ENCODE peak calls at places on chromosomes 7 and 10, in nine cellular contexts. Y is testis, W is neuronal stem cell, Q is chondrocyte, H is endothelial cell, J is A549, G is ovary, C is activated T-helper 1 cell treated with Interleukin-2 at 50 U/mL for 16 hours, L is stomach. X is an unnamed sample.

GRCh38 chr7:121132940-121133339 is 144.4 kb downstream of the CPED1 start:
- DNase-seq in Y (no peak), W (no peak), Q (no peak), H (no peak), J (no peak), G (no peak), C (no peak), L (no peak), X (no peak)

GRCh38 chr10:50367732-50368131 is 116.4 kb upstream of the ASAH2 start:
- DNase-seq in Y (no peak), W (no peak), Q (no peak), H (peak; percentile 41), J (peak; percentile 58), G (peak; percentile 21), C (no peak), L (no peak), X (no peak)

GRCh38 chr7:116810267-116811116 is 51.9 kb upstream of the CAPZA2 start:
- DNase-seq in Y (no peak), W (no peak), Q (no peak), H (no peak), J (peak; percentile 64), G (no peak), C (no peak), L (no peak), X (no peak)

GRCh38 chr10:79353726-79354125 is 6.5 kb downstream of the PPIF start:
- DNase-seq in Y (peak; percentile 8), W (no peak), Q (no peak), H (no peak), J (no peak), G (no peak), C (no peak), L (no peak), X (no peak)

GRCh38 chr7:30896783-30897617 is 14.7 kb upstream of the AQP1 start:
- DNase-seq in Y (peak; percentile 45), W (no peak), Q (no peak), H (no peak), J (no peak), G (no peak), C (no peak), L (peak; percentile 45), X (no peak)

GRCh38 chr7:43823941-43824340 is 45.4 kb downstream of the MRPS24 start:
- DNase-seq in Y (no peak), W (no peak), Q (no peak), H (no peak), J (no peak), G (no peak), C (no peak), L (no peak), X (no peak)

GRCh38 chr7:4255336-4255735 is 426.8 kb upstream of the FOXK1 start:
- DNase-seq in Y (no peak), W (no peak), Q (no peak), H (no peak), J (no peak), G (no peak), C (no peak), L (no peak), X (no peak)

GRCh38 chr7:78620931-78621330 is 822.4 kb downstream of the PHTF2 start:
- DNase-seq in Y (no peak), W (peak; percentile 40), Q (no peak), H (peak; percentile 25), J (peak; percentile 5), G (no peak), C (no peak), L (no peak), X (no peak)

X was measured in SK-N-MC.